ENCODE peak calls at places on chromosome 20, in ten cellular contexts. O is GM04504; W is hypothalamus; B is Peyer's patch; L is endothelial cell; H is T-helper 1 cell; N is activated CD8-positive, alpha-beta memory T cell treated with anti-CD3 and anti-CD28 coated beads for 1 hour; G is lung microvascular endothelial cell; D is midbrain; I is stimulated activated CD8-positive, alpha-beta memory T cell treated with anti-CD3 and anti-CD28 coated beads, Interleukin-2, amount 100 ng/mL, for 1 hour. P is an unnamed sample.

GRCh38 chr20:38878798-38879197 is 47.4 kb upstream of the FAM83D start:
- DNase-seq in W (no peak), O (no peak), N (no peak), G (peak), B (peak), L (peak), I (no peak), D (no peak), H (no peak), P (no peak)

GRCh38 chr20:11901127-11901526 is 16.6 kb upstream of the BTBD3 start:
- DNase-seq in G (no peak), H (no peak), W (no peak), O (peak), D (no peak), B (no peak), L (no peak), I (no peak), N (no peak), P (no peak)

GRCh38 chr20:17648782-17649730 is 33.0 kb downstream of the RRBP1 start:
- DNase-seq in D (no peak), B (no peak), H (no peak), I (no peak), L (peak), O (no peak), N (peak), W (no peak), G (peak), P (no peak)

GRCh38 chr20:32969356-32970114 is 34.7 kb downstream of the SUN5 start:
- DNase-seq in W (no peak), O (no peak), D (no peak), G (no peak), H (no peak), B (no peak), L (no peak), N (no peak), I (no peak), P (no peak)

GRCh38 chr20:37711987-37712961 is 18.4 kb downstream of the CTNNBL1 start:
- DNase-seq in I (no peak), G (peak), W (no peak), L (no peak), N (no peak), H (no peak), O (no peak), B (no peak), D (peak), P (no peak)

GRCh38 chr20:57023997-57024396 is 242.4 kb downstream of the BMP7 start:
- DNase-seq in B (no peak), W (no peak), O (no peak), N (no peak), H (no peak), L (no peak), I (no peak), G (no peak), D (no peak), P (no peak)

GRCh38 chr20:23396961-23397620 is 24.2 kb downstream of the NAPB start:
- DNase-seq in L (no peak), B (no peak), O (no peak), W (no peak), N (no peak), I (no peak), D (no peak), G (peak), H (no peak), P (no peak)

GRCh38 chr20:33401922-33402369 is 627 bp upstream of the CDK5RAP1 start:
- DNase-seq in G (peak), O (no peak), H (no peak), W (no peak), L (no peak), D (no peak), N (no peak), B (no peak), I (no peak), P (no peak)